ENCODE peak calls at places on chromosomes 16 and 17, in eight cellular contexts. O is dorsolateral prefrontal cortex; A is HL-60; T is cardiac fibroblast; F is effector CD4-positive, alpha-beta T cell; V is left cardiac atrium; J is endothelial cell; I is cardiac muscle cell. W is an unnamed sample.

GRCh38 chr16:80274576-80275191 is 266.1 kb upstream of the DYNLRB2 start:
- DNase-seq in F (no peak), I (no peak), T (peak), V (no peak), A (no peak), J (no peak), O (no peak), W (no peak)

GRCh38 chr16:87254271-87254670 is 62.9 kb downstream of the C16orf95 start:
- DNase-seq in A (no peak), O (no peak), F (no peak), T (no peak), I (no peak), J (no peak), V (no peak), W (no peak)

GRCh38 chr17:6241381-6241780 is 171.2 kb downstream of the WSCD1 start:
- DNase-seq in V (no peak), I (no peak), O (no peak), A (no peak), J (no peak), T (no peak), F (no peak), W (no peak)

GRCh38 chr16:23064642-23065041 is 84.6 kb downstream of the USP31 start:
- DNase-seq in F (no peak), V (no peak), I (no peak), J (no peak), O (no peak), A (peak), T (peak), W (no peak)

GRCh38 chr16:5027575-5028235 is 6.0 kb downstream of the NAGPA start:
- DNase-seq in T (no peak), J (no peak), V (no peak), I (no peak), A (no peak), O (no peak), F (no peak), W (no peak)

GRCh38 chr17:64213995-64214507 is 49.0 kb downstream of the TEX2 start:
- DNase-seq in O (no peak), F (no peak), T (peak), J (no peak), I (no peak), V (no peak), A (no peak), W (no peak)

GRCh38 chr17:61492759-61493526 is 40.7 kb downstream of the TBX4 start:
- DNase-seq in F (no peak), T (peak), V (no peak), O (no peak), A (no peak), J (no peak), I (no peak), W (no peak)

GRCh38 chr17:19021622-19022083 is 17.1 kb upstream of the FAM83G start:
- DNase-seq in J (peak), O (no peak), A (no peak), F (peak), I (no peak), V (peak), T (no peak), W (no peak)

GRCh38 chr16:53083123-53083522 is 28.3 kb downstream of the CHD9 start:
- DNase-seq in T (peak), V (no peak), J (no peak), O (no peak), F (no peak), A (no peak), I (no peak), W (no peak)

GRCh38 chr16:20768121-20768520 is 4.3 kb downstream of the ACSM3 start:
- DNase-seq in V (no peak), F (no peak), A (no peak), I (no peak), T (no peak), O (no peak), J (no peak), W (no peak)

GRCh38 chr16:15961060-15961511 is 11.7 kb downstream of the ABCC1 start:
- DNase-seq in V (no peak), J (no peak), I (no peak), T (no peak), O (no peak), F (peak), A (no peak), W (peak)

GRCh38 chr16:81595676-81596292 is 151.2 kb downstream of the CMIP start:
- DNase-seq in J (no peak), V (no peak), F (no peak), A (no peak), O (no peak), T (peak), I (no peak), W (no peak)

W was measured in CD8-positive, alpha-beta T cell.